ENCODE peak calls at places on chromosomes 6 and 20, in eight cellular contexts. W, I, K, D, M, N, S and E are unnamed samples.

GRCh38 chr20:39259808-39260207 is 297.7 kb downstream of the DHX35 start:
- DNase-seq in N (no peak), W (no peak), I (no peak), K (no peak), D (no peak), M (no peak), S (no peak), E (no peak)

GRCh38 chr6:47788498-47788884 is 6.7 kb downstream of the OPN5 start:
- DNase-seq in K (no peak), M (no peak), N (no peak), D (no peak), I (no peak), S (no peak), W (no peak), E (no peak)

GRCh38 chr6:15628499-15629131 is 34.2 kb downstream of the DTNBP1 start:
- DNase-seq in M (peak; percentile 71), S (no peak), I (no peak), D (peak; percentile 51), K (no peak), W (no peak), N (no peak), E (no peak)

GRCh38 chr6:36962874-36963273 is 8.3 kb downstream of the PI16 start:
- DNase-seq in S (no peak), M (no peak), N (peak; percentile 63), K (peak; percentile 85), I (no peak), D (peak; percentile 69), W (peak; percentile 56), E (peak; percentile 74)

GRCh38 chr20:63087872-63088680 is 81.3 kb upstream of the BHLHE23 start:
- DNase-seq in N (peak; percentile 4), M (no peak), S (no peak), I (no peak), D (no peak), K (no peak), W (no peak), E (peak; percentile 44)

GRCh38 chr6:21800948-21801438 is 207.4 kb downstream of the SOX4 start:
- DNase-seq in N (no peak), K (no peak), M (no peak), D (no peak), W (no peak), I (no peak), S (peak; percentile 35), E (no peak)

GRCh38 chr6:32108094-32108627 is 977 bp downstream of the TNXB start:
- DNase-seq in S (no peak), I (no peak), M (no peak), W (no peak), N (peak; percentile 36), K (no peak), D (no peak), E (peak; percentile 87)

GRCh38 chr6:19562468-19562867 is 274.7 kb upstream of the ID4 start:
- DNase-seq in N (no peak), D (no peak), K (no peak), S (no peak), M (no peak), I (no peak), W (no peak), E (no peak)

GRCh38 chr6:72939029-72939428 is 286.3 kb downstream of the KHDC1L start:
- DNase-seq in K (no peak), W (no peak), S (no peak), M (no peak), N (no peak), D (no peak), I (no peak), E (no peak)

GRCh38 chr6:50821431-50822077 is 2.9 kb downstream of the TFAP2B start:
- DNase-seq in I (no peak), K (no peak), W (no peak), D (no peak), M (no peak), S (no peak), N (no peak), E (no peak)

GRCh38 chr6:155004017-155004416 is 8.9 kb downstream of the TIAM2 start:
- DNase-seq in I (no peak), W (no peak), D (no peak), M (no peak), K (no peak), S (no peak), N (no peak), E (no peak)